ENCODE peak calls at places on chromosome 20, in eight cellular contexts. C, K, H, W, I, G, N and M are unnamed samples.

GRCh38 chr20:38228436-38228835 is 32.1 kb downstream of the KIAA1755 start:
- DNase-seq in H (no peak), I (no peak), K (no peak), N (peak), W (no peak), G (no peak), C (no peak), M (no peak)

GRCh38 chr20:47205577-47206123 is 150.8 kb downstream of the ZMYND8 start:
- DNase-seq in W (no peak), N (peak), C (no peak), K (peak), G (peak), H (no peak), I (peak), M (no peak)

GRCh38 chr20:33445881-33446615 is 2.5 kb upstream of the SNTA1 start:
- DNase-seq in C (peak), G (no peak), I (no peak), N (no peak), H (no peak), W (no peak), K (no peak), M (no peak)

GRCh38 chr20:51802170-51802745 is at the start of gene SALL4:
- DNase-seq in G (no peak), W (no peak), I (no peak), H (no peak), C (no peak), N (no peak), K (no peak), M (no peak)

GRCh38 chr20:38599410-38599882 is 2.2 kb upstream of the ARHGAP40 start:
- DNase-seq in C (no peak), G (no peak), W (no peak), N (peak), H (no peak), K (no peak), I (no peak), M (no peak)

GRCh38 chr20:53331151-53331973 is 262.3 kb downstream of the ZNF217 start:
- DNase-seq in I (peak), N (peak), G (no peak), C (no peak), K (no peak), H (no peak), W (no peak), M (no peak)

GRCh38 chr20:4817230-4817671 is 95.5 kb downstream of the PRND start:
- DNase-seq in H (no peak), G (no peak), C (no peak), N (no peak), K (no peak), I (peak), W (no peak), M (no peak)

GRCh38 chr20:35618372-35619131 is 2.9 kb downstream of the SPAG4 start:
- DNase-seq in I (peak), N (peak), G (no peak), W (no peak), K (no peak), H (no peak), C (no peak), M (no peak)

GRCh38 chr20:20820780-20821495 is 108.5 kb upstream of the RALGAPA2 start:
- DNase-seq in H (no peak), W (no peak), G (no peak), I (no peak), N (no peak), C (no peak), K (no peak), M (peak)

GRCh38 chr20:21982559-21982958 is 277.1 kb downstream of the PAX1 start:
- DNase-seq in I (no peak), W (no peak), G (no peak), N (no peak), H (no peak), K (no peak), C (no peak), M (no peak)

GRCh38 chr20:42051935-42052334 is 433.8 kb upstream of the CHD6 start:
- DNase-seq in H (no peak), C (no peak), I (no peak), N (no peak), K (no peak), W (no peak), G (no peak), M (no peak)

GRCh38 chr20:36543187-36544133 is 2.1 kb downstream of the MYL9 start:
- DNase-seq in I (peak), K (no peak), N (peak), W (no peak), H (no peak), C (no peak), G (no peak), M (no peak)

GRCh38 chr20:38270869-38271608 is 10.5 kb upstream of the KIAA1755 start:
- DNase-seq in C (no peak), H (no peak), G (no peak), K (no peak), N (peak), I (peak), W (no peak), M (no peak)

GRCh38 chr20:4813839-4814695 is 92.4 kb downstream of the PRND start:
- DNase-seq in C (no peak), G (no peak), W (peak), K (peak), H (peak), N (no peak), I (no peak), M (peak)

GRCh38 chr20:47282864-47283263 is 73.6 kb downstream of the ZMYND8 start:
- DNase-seq in N (no peak), W (no peak), I (no peak), K (no peak), H (no peak), C (no peak), G (no peak), M (no peak)

GRCh38 chr20:47677314-47678129 is 107.8 kb downstream of the SULF2 start:
- DNase-seq in W (peak), K (peak), N (peak), C (no peak), H (peak), G (no peak), I (peak), M (peak)

GRCh38 chr20:63972312-63973159 is 2.8 kb upstream of the ZNF512B start:
- DNase-seq in G (no peak), K (no peak), I (no peak), N (no peak), W (no peak), C (no peak), H (no peak), M (no peak)